ENCODE peak calls at places on chromosomes 3 and 15, in seven cellular contexts. One of them, this sample, is unnamed. For H3K9me3, the result is how much of the 10 kb centered on the place peaks cover.

GRCh38 chr15:85302271-85302670 is 78.1 kb upstream of the AKAP13 start:
- DNase-seq in lower lobe of right lung: no peak
- DNase-seq in CD8-positive, alpha-beta memory T cell: no peak
- DNase-seq in H9: no peak
- DNase-seq in body of pancreas: no peak
- DNase-seq in pancreas: no peak
- DNase-seq in effector memory CD4-positive, alpha-beta T cell: no peak
- DNase-seq in this sample: no peak

GRCh38 chr3:141336672-141337522 is 31.4 kb upstream of the ZBTB38 start:
- DNase-seq in lower lobe of right lung: no peak
- DNase-seq in CD8-positive, alpha-beta memory T cell: no peak
- DNase-seq in H9: no peak
- DNase-seq in body of pancreas: no peak
- DNase-seq in pancreas: no peak
- DNase-seq in effector memory CD4-positive, alpha-beta T cell: no peak
- DNase-seq in this sample: no peak

GRCh38 chr15:41811432-41812195 is 16.3 kb upstream of the JMJD7 start:
- DNase-seq in lower lobe of right lung: peak
- DNase-seq in CD8-positive, alpha-beta memory T cell: peak
- DNase-seq in H9: peak
- DNase-seq in body of pancreas: peak
- DNase-seq in pancreas: peak
- DNase-seq in effector memory CD4-positive, alpha-beta T cell: peak
- DNase-seq in this sample: peak

GRCh38 chr3:78825118-78825857 is 942.5 kb downstream of the ROBO1 start:
- DNase-seq in lower lobe of right lung: no peak
- DNase-seq in CD8-positive, alpha-beta memory T cell: no peak
- DNase-seq in H9: no peak
- DNase-seq in body of pancreas: no peak
- DNase-seq in pancreas: no peak
- DNase-seq in effector memory CD4-positive, alpha-beta T cell: no peak
- DNase-seq in this sample: no peak

GRCh38 chr3:161852744-161853143 is 356.1 kb downstream of the OTOL1 start:
- DNase-seq in lower lobe of right lung: no peak
- DNase-seq in CD8-positive, alpha-beta memory T cell: peak
- DNase-seq in H9: no peak
- DNase-seq in body of pancreas: no peak
- DNase-seq in pancreas: no peak
- DNase-seq in effector memory CD4-positive, alpha-beta T cell: no peak
- DNase-seq in this sample: no peak

GRCh38 chr15:70947369-70948335 is 55.0 kb downstream of the LRRC49 start:
- DNase-seq in lower lobe of right lung: no peak
- DNase-seq in CD8-positive, alpha-beta memory T cell: no peak
- DNase-seq in H9: no peak
- DNase-seq in body of pancreas: no peak
- DNase-seq in pancreas: no peak
- DNase-seq in effector memory CD4-positive, alpha-beta T cell: no peak
- DNase-seq in this sample: no peak

GRCh38 chr3:127851899-127852298 is 29.6 kb upstream of the MGLL start:
- DNase-seq in lower lobe of right lung: no peak
- DNase-seq in CD8-positive, alpha-beta memory T cell: no peak
- DNase-seq in H9: peak
- DNase-seq in body of pancreas: no peak
- DNase-seq in pancreas: no peak
- DNase-seq in effector memory CD4-positive, alpha-beta T cell: no peak
- DNase-seq in this sample: no peak

GRCh38 chr15:25807063-25807462 is 56.1 kb downstream of the ATP10A start:
- DNase-seq in lower lobe of right lung: no peak
- DNase-seq in CD8-positive, alpha-beta memory T cell: no peak
- DNase-seq in H9: peak
- DNase-seq in body of pancreas: no peak
- DNase-seq in pancreas: no peak
- DNase-seq in effector memory CD4-positive, alpha-beta T cell: no peak
- DNase-seq in this sample: no peak

GRCh38 chr3:141326123-141326522 is 42.2 kb upstream of the ZBTB38 start:
- DNase-seq in lower lobe of right lung: no peak
- DNase-seq in CD8-positive, alpha-beta memory T cell: no peak
- DNase-seq in H9: no peak
- DNase-seq in body of pancreas: no peak
- DNase-seq in pancreas: no peak
- DNase-seq in effector memory CD4-positive, alpha-beta T cell: no peak
- DNase-seq in this sample: no peak

GRCh38 chr15:48112242-48112641 is 8.5 kb upstream of the SLC24A5 start:
- DNase-seq in lower lobe of right lung: no peak
- DNase-seq in CD8-positive, alpha-beta memory T cell: no peak
- DNase-seq in H9: peak
- DNase-seq in body of pancreas: peak
- DNase-seq in pancreas: no peak
- DNase-seq in effector memory CD4-positive, alpha-beta T cell: no peak
- DNase-seq in this sample: no peak

GRCh38 chr15:99054892-99055291 is 47.3 kb upstream of the PGPEP1L start:
- DNase-seq in lower lobe of right lung: no peak
- DNase-seq in CD8-positive, alpha-beta memory T cell: no peak
- DNase-seq in H9: peak
- DNase-seq in body of pancreas: no peak
- DNase-seq in pancreas: no peak
- DNase-seq in effector memory CD4-positive, alpha-beta T cell: no peak
- DNase-seq in this sample: no peak

GRCh38 chr3:81568378-81568777 is 193.1 kb downstream of the GBE1 start:
- DNase-seq in lower lobe of right lung: no peak
- DNase-seq in CD8-positive, alpha-beta memory T cell: no peak
- DNase-seq in H9: no peak
- DNase-seq in body of pancreas: no peak
- DNase-seq in pancreas: no peak
- DNase-seq in effector memory CD4-positive, alpha-beta T cell: no peak
- DNase-seq in this sample: no peak

GRCh38 chr3:171458056-171458856 is 1.9 kb downstream of the TNIK start:
- DNase-seq in lower lobe of right lung: no peak
- DNase-seq in CD8-positive, alpha-beta memory T cell: peak
- DNase-seq in H9: peak
- DNase-seq in body of pancreas: peak
- DNase-seq in pancreas: no peak
- DNase-seq in effector memory CD4-positive, alpha-beta T cell: peak
- DNase-seq in this sample: peak

GRCh38 chr3:45635475-45636256 is 41.1 kb downstream of the LIMD1 start:
- DNase-seq in lower lobe of right lung: no peak
- DNase-seq in CD8-positive, alpha-beta memory T cell: no peak
- DNase-seq in H9: peak
- DNase-seq in body of pancreas: peak
- DNase-seq in pancreas: no peak
- DNase-seq in effector memory CD4-positive, alpha-beta T cell: no peak
- DNase-seq in this sample: no peak

GRCh38 chr15:61315471-61315870 is 86.4 kb upstream of the RORA start:
- DNase-seq in lower lobe of right lung: no peak
- DNase-seq in CD8-positive, alpha-beta memory T cell: no peak
- DNase-seq in H9: no peak
- DNase-seq in body of pancreas: no peak
- DNase-seq in pancreas: no peak
- DNase-seq in effector memory CD4-positive, alpha-beta T cell: no peak
- DNase-seq in this sample: no peak

GRCh38 chr3:42734263-42734860 is 31.8 kb upstream of the HHATL start:
- DNase-seq in lower lobe of right lung: no peak
- DNase-seq in CD8-positive, alpha-beta memory T cell: no peak
- DNase-seq in H9: peak
- DNase-seq in body of pancreas: no peak
- DNase-seq in pancreas: no peak
- DNase-seq in effector memory CD4-positive, alpha-beta T cell: no peak
- DNase-seq in this sample: no peak

GRCh38 chr15:59616390-59616789 is 4.8 kb downstream of the GCNT3 start:
- DNase-seq in lower lobe of right lung: no peak
- DNase-seq in CD8-positive, alpha-beta memory T cell: no peak
- DNase-seq in H9: no peak
- DNase-seq in body of pancreas: no peak
- DNase-seq in pancreas: no peak
- DNase-seq in effector memory CD4-positive, alpha-beta T cell: no peak
- DNase-seq in this sample: no peak

GRCh38 chr15:88651971-88652370 is 13.2 kb downstream of the ISG20 start:
- DNase-seq in lower lobe of right lung: no peak
- DNase-seq in CD8-positive, alpha-beta memory T cell: no peak
- DNase-seq in H9: no peak
- DNase-seq in body of pancreas: no peak
- DNase-seq in pancreas: no peak
- DNase-seq in effector memory CD4-positive, alpha-beta T cell: no peak
- DNase-seq in this sample: no peak

GRCh38 chr3:179853176-179853575 is 183.6 kb downstream of the PEX5L start:
- DNase-seq in lower lobe of right lung: no peak
- DNase-seq in CD8-positive, alpha-beta memory T cell: no peak
- DNase-seq in H9: no peak
- DNase-seq in body of pancreas: no peak
- DNase-seq in pancreas: no peak
- DNase-seq in effector memory CD4-positive, alpha-beta T cell: no peak
- DNase-seq in this sample: no peak

GRCh38 chr15:57495037-57495436 is 96.7 kb upstream of the MYZAP start:
- DNase-seq in lower lobe of right lung: no peak
- DNase-seq in CD8-positive, alpha-beta memory T cell: no peak
- DNase-seq in H9: no peak
- DNase-seq in body of pancreas: no peak
- DNase-seq in pancreas: no peak
- DNase-seq in effector memory CD4-positive, alpha-beta T cell: no peak
- DNase-seq in this sample: no peak

GRCh38 chr3:2090512-2090911 is 8.2 kb upstream of the CNTN4 start:
- DNase-seq in lower lobe of right lung: no peak
- DNase-seq in CD8-positive, alpha-beta memory T cell: no peak
- DNase-seq in H9: no peak
- DNase-seq in body of pancreas: no peak
- DNase-seq in pancreas: no peak
- DNase-seq in effector memory CD4-positive, alpha-beta T cell: no peak
- DNase-seq in this sample: no peak

GRCh38 chr15:96869122-96869521 is 538.6 kb downstream of the NR2F2 start:
- DNase-seq in lower lobe of right lung: no peak
- DNase-seq in CD8-positive, alpha-beta memory T cell: no peak
- DNase-seq in H9: no peak
- DNase-seq in body of pancreas: no peak
- DNase-seq in pancreas: no peak
- DNase-seq in effector memory CD4-positive, alpha-beta T cell: no peak
- DNase-seq in this sample: no peak

GRCh38 chr3:110670407-110670806 is 401.2 kb upstream of the NECTIN3 start:
- DNase-seq in lower lobe of right lung: no peak
- DNase-seq in CD8-positive, alpha-beta memory T cell: no peak
- DNase-seq in H9: no peak
- DNase-seq in body of pancreas: no peak
- DNase-seq in pancreas: no peak
- DNase-seq in effector memory CD4-positive, alpha-beta T cell: no peak
- DNase-seq in this sample: no peak

GRCh38 chr3:110664148-110664547 is 407.5 kb upstream of the NECTIN3 start:
- DNase-seq in lower lobe of right lung: no peak
- DNase-seq in CD8-positive, alpha-beta memory T cell: no peak
- DNase-seq in H9: no peak
- DNase-seq in body of pancreas: no peak
- DNase-seq in pancreas: no peak
- DNase-seq in effector memory CD4-positive, alpha-beta T cell: no peak
- DNase-seq in this sample: no peak

GRCh38 chr3:110667216-110667615 is 404.4 kb upstream of the NECTIN3 start:
- DNase-seq in lower lobe of right lung: no peak
- DNase-seq in CD8-positive, alpha-beta memory T cell: no peak
- DNase-seq in H9: no peak
- DNase-seq in body of pancreas: no peak
- DNase-seq in pancreas: no peak
- DNase-seq in effector memory CD4-positive, alpha-beta T cell: no peak
- DNase-seq in this sample: no peak
- H3K9me3 ChIP-seq in lower lobe of right lung: under half
- H3K9me3 ChIP-seq in CD8-positive, alpha-beta memory T cell: under half
- H3K9me3 ChIP-seq in H9: under half
- H3K9me3 ChIP-seq in body of pancreas: under half
- H3K9me3 ChIP-seq in pancreas: under half
- H3K9me3 ChIP-seq in effector memory CD4-positive, alpha-beta T cell: under half
- H3K9me3 ChIP-seq in this sample: under half

GRCh38 chr15:45847645-45848044 is 212.8 kb downstream of the SQOR start:
- DNase-seq in lower lobe of right lung: no peak
- DNase-seq in CD8-positive, alpha-beta memory T cell: no peak
- DNase-seq in H9: no peak
- DNase-seq in body of pancreas: no peak
- DNase-seq in pancreas: no peak
- DNase-seq in effector memory CD4-positive, alpha-beta T cell: no peak
- DNase-seq in this sample: no peak
- H3K9me3 ChIP-seq in lower lobe of right lung: under half
- H3K9me3 ChIP-seq in CD8-positive, alpha-beta memory T cell: under half
- H3K9me3 ChIP-seq in H9: under half
- H3K9me3 ChIP-seq in body of pancreas: under half
- H3K9me3 ChIP-seq in pancreas: under half
- H3K9me3 ChIP-seq in effector memory CD4-positive, alpha-beta T cell: under half
- H3K9me3 ChIP-seq in this sample: under half

DNA sequence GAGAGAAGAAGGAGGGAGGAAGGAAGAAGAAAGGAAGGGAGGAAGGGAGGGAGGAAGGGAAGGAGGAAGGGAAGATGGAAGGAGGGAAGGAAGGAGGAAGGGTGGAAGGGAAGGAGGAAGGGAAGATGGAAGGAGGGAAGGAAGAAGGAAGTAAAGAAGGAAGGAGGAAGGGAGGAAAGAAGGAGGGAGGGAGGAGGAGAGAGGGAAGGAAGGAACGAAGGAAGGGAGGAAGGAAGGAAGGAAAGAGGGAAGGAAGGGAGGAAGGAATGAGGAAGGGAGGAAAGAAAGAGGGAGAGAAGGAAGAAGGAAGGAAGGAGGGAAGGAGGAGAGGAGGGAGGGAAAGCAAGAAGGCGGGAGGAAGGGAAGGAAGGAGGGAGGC is 31.9 kb upstream of the ALDH1L1 start:
- DNase-seq in lower lobe of right lung: no peak
- DNase-seq in CD8-positive, alpha-beta memory T cell: no peak
- DNase-seq in H9: no peak
- DNase-seq in body of pancreas: no peak
- DNase-seq in pancreas: no peak
- DNase-seq in effector memory CD4-positive, alpha-beta T cell: no peak
- DNase-seq in this sample: no peak
- H3K9me3 ChIP-seq in lower lobe of right lung: under half
- H3K9me3 ChIP-seq in CD8-positive, alpha-beta memory T cell: under half
- H3K9me3 ChIP-seq in H9: under half
- H3K9me3 ChIP-seq in body of pancreas: under half
- H3K9me3 ChIP-seq in pancreas: under half
- H3K9me3 ChIP-seq in effector memory CD4-positive, alpha-beta T cell: under half
- H3K9me3 ChIP-seq in this sample: under half

DNA sequence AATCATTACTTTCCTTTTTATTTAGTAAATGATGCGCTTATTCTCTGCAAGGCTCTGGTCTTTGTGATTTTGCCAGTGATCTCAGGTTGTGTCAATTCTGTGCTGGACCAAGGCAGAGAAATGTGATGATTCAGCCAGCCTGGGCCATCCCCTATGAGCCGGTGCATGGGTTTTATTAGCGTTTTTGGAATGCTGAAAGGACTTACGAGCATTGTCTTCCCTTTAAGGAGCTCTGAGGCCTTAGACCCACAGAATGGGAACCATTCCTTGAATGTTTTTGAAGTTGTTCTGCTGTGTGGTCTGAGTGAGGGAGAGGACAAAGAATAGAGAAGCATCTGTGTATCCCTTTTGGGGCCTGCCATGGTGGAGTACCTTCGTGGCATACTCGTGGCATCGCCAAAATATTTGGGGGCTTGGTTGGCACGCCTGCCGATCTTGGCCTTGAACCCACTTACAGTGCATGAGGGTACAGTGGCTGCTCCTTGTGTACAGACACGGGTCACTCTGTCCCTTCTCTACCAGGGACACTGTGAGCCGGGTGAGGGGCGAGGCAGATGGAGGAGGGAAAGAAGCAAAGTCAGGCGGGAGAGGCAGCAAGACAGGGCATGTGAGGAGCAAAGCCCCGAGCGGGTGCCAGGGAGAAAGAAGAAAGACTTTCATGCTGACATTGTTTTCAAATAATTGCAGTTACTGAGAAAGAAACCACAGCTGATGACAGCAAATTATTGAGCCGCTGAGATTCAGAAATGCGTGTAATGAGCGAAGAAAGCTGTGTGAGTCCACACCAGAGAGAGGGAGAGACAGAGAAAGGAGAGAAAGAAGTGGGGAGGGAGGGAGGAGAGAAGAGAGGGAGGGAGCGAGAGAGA is 269.4 kb upstream of the RGMA start:
- DNase-seq in lower lobe of right lung: no peak
- DNase-seq in CD8-positive, alpha-beta memory T cell: no peak
- DNase-seq in H9: no peak
- DNase-seq in body of pancreas: no peak
- DNase-seq in pancreas: no peak
- DNase-seq in effector memory CD4-positive, alpha-beta T cell: no peak
- DNase-seq in this sample: no peak
- H3K9me3 ChIP-seq in lower lobe of right lung: under half
- H3K9me3 ChIP-seq in CD8-positive, alpha-beta memory T cell: under half
- H3K9me3 ChIP-seq in H9: under half
- H3K9me3 ChIP-seq in body of pancreas: under half
- H3K9me3 ChIP-seq in pancreas: under half
- H3K9me3 ChIP-seq in effector memory CD4-positive, alpha-beta T cell: under half
- H3K9me3 ChIP-seq in this sample: under half

This sample was measured in T-helper 17 cell.